ENCODE peak calls at places on chromosomes 5 and 9, in ten cellular contexts. A, C, E, M, J, Z, I, R, B and G are unnamed samples.

GRCh38 chr5:50445281-50445949 is 4.3 kb upstream of the EMB start:
- DNase-seq in A (peak), I (peak), C (no peak), M (no peak), Z (no peak), B (no peak), R (no peak), J (no peak), E (no peak), G (no peak)

GRCh38 chr5:83919071-83920041 is 198.7 kb upstream of the HAPLN1 start:
- DNase-seq in M (no peak), A (no peak), Z (no peak), C (no peak), B (no peak), R (no peak), I (no peak), E (peak), J (no peak), G (no peak)

GRCh38 chr5:28766565-28767158 is 1728.3 kb upstream of the CDH9 start:
- DNase-seq in R (no peak), I (peak), E (peak), A (no peak), J (peak), Z (no peak), B (peak), C (no peak), M (peak), G (peak)

GRCh38 chr5:176985516-176985915 is 21.1 kb downstream of the UIMC1 start:
- DNase-seq in E (no peak), I (peak), R (no peak), C (no peak), B (no peak), M (no peak), J (no peak), Z (no peak), A (no peak), G (no peak)

GRCh38 chr9:108033976-108034964 is 544.7 kb upstream of the KLF4 start:
- DNase-seq in E (peak), B (no peak), Z (peak), A (no peak), R (peak), M (peak), I (no peak), C (peak), J (no peak), G (peak)

GRCh38 chr5:79774171-79774854 is 84.7 kb downstream of the CMYA5 start:
- DNase-seq in C (no peak), J (no peak), A (no peak), E (peak), M (no peak), I (peak), B (peak), Z (no peak), R (no peak), G (peak)

GRCh38 chr5:99355881-99356280 is 427.1 kb upstream of the CHD1 start:
- DNase-seq in B (no peak), J (no peak), R (no peak), I (no peak), A (no peak), M (no peak), C (no peak), E (no peak), Z (no peak), G (peak)

GRCh38 chr9:130912932-130913598 is 16.5 kb upstream of the QRFP start:
- DNase-seq in C (no peak), Z (no peak), I (no peak), J (no peak), B (peak), R (peak), A (no peak), M (peak), E (peak), G (no peak)

GRCh38 chr5:44844744-44845143 is 36.0 kb downstream of the MRPS30 start:
- DNase-seq in I (no peak), C (no peak), B (no peak), A (no peak), R (no peak), Z (no peak), E (no peak), J (no peak), M (no peak), G (no peak)

GRCh38 chr9:138047469-138048040 is 170.0 kb downstream of the CACNA1B start:
- DNase-seq in Z (no peak), E (no peak), I (no peak), R (no peak), C (no peak), A (no peak), J (no peak), M (no peak), B (no peak), G (no peak)

GRCh38 chr9:69223605-69224004 is 49.5 kb downstream of the TJP2 start:
- DNase-seq in R (peak), J (peak), C (peak), B (no peak), A (no peak), M (peak), Z (no peak), I (peak), E (peak), G (peak)

GRCh38 chr5:112121268-112121667 is 297.8 kb downstream of the EPB41L4A start:
- DNase-seq in I (no peak), J (no peak), C (no peak), Z (no peak), R (no peak), B (no peak), M (no peak), A (no peak), E (no peak), G (peak)

GRCh38 chr5:187042-187431 is 4.3 kb upstream of the LRRC14B start:
- DNase-seq in I (no peak), E (no peak), Z (no peak), M (no peak), J (no peak), R (no peak), B (no peak), C (no peak), A (no peak), G (no peak)

GRCh38 chr5:2627867-2628266 is 123.6 kb downstream of the IRX2 start:
- DNase-seq in C (no peak), Z (no peak), M (no peak), E (no peak), R (no peak), J (no peak), A (no peak), B (no peak), I (no peak), G (no peak)

GRCh38 chr9:108234811-108235210 is 621.0 kb downstream of the ACTL7B start:
- DNase-seq in A (no peak), R (no peak), C (no peak), I (no peak), M (no peak), B (no peak), E (peak), J (no peak), Z (no peak), G (peak)

GRCh38 chr5:67875637-67876036 is 339.9 kb upstream of the PIK3R1 start:
- DNase-seq in I (no peak), Z (no peak), A (no peak), M (peak), E (no peak), R (peak), B (no peak), C (no peak), J (no peak), G (no peak)

GRCh38 chr9:899440-900184 is 58.1 kb downstream of the DMRT1 start:
- DNase-seq in J (no peak), M (no peak), Z (no peak), C (no peak), A (peak), R (no peak), E (no peak), B (no peak), I (peak), G (no peak)

GRCh38 chr9:138069731-138070456 is 192.3 kb downstream of the CACNA1B start:
- DNase-seq in J (no peak), A (no peak), R (no peak), I (no peak), B (no peak), Z (no peak), C (no peak), M (no peak), E (no peak), G (no peak)